ENCODE peak calls at places on chromosomes 3 and 15, in four cellular contexts. Q is stimulated activated CD4-positive, alpha-beta T cell treated with anti-CD3 and anti-CD28 coated beads, Interleukin-4, amount 100 ng/mL, for 1 hour; U is effector CD4-positive, alpha-beta T cell; A is GM13976. B is an unnamed sample.

GRCh38 chr15:39192376-39192775 is 388.5 kb upstream of the THBS1 start:
- DNase-seq in A (no peak), U (no peak), Q (no peak), B (no peak)

GRCh38 chr15:29312387-29312786 is 42.8 kb upstream of the NSMCE3 start:
- DNase-seq in A (no peak), Q (no peak), U (no peak), B (no peak)

GRCh38 chr3:71585891-71586809 is 2.6 kb upstream of the FOXP1 start:
- DNase-seq in Q (no peak), A (peak; percentile 18), U (peak; percentile 18), B (peak; percentile 64)

GRCh38 chr15:43808435-43808950 is 8.1 kb downstream of the HYPK start:
- DNase-seq in U (no peak), A (no peak), Q (no peak), B (no peak)

GRCh38 chr3:169148448-169149348 is 514.8 kb downstream of the MECOM start:
- DNase-seq in A (no peak), Q (no peak), U (no peak), B (no peak)

GRCh38 chr15:73633991-73634495 is 854 bp upstream of the NPTN start:
- DNase-seq in U (no peak), Q (no peak), A (no peak), B (no peak)

GRCh38 chr15:31016446-31016915 is 25.1 kb upstream of the MTMR10 start:
- DNase-seq in U (no peak), Q (no peak), A (no peak), B (no peak)

GRCh38 chr3:50246517-50246954 is 10.5 kb downstream of the GNAI2 start:
- DNase-seq in A (peak; percentile 86), U (peak; percentile 75), Q (peak; percentile 78), B (no peak)

GRCh38 chr3:161222662-161223061 is 1.6 kb downstream of the NMD3 start:
- DNase-seq in U (no peak), Q (no peak), A (no peak), B (no peak)

GRCh38 chr3:176141837-176142236 is 1055.4 kb downstream of the TBL1XR1 start:
- DNase-seq in Q (no peak), U (no peak), A (no peak), B (no peak)

GRCh38 chr3:99839613-99840012 is 22.0 kb downstream of the CMSS1 start:
- DNase-seq in A (no peak), U (no peak), Q (no peak), B (no peak)

GRCh38 chr15:77497108-77497737 is 76.5 kb downstream of the HMG20A start:
- DNase-seq in U (no peak), A (no peak), Q (no peak), B (peak; percentile 98)

GRCh38 chr3:58063424-58063823 is 55.2 kb downstream of the FLNB start:
- DNase-seq in Q (no peak), U (no peak), A (no peak), B (no peak)

GRCh38 chr15:97645758-97646157 is 314.7 kb upstream of the ARRDC4 start:
- DNase-seq in Q (no peak), U (no peak), A (no peak), B (no peak)

GRCh38 chr3:101791778-101792177 is 12.8 kb downstream of the NXPE3 start:
- DNase-seq in U (no peak), A (peak; percentile 26), Q (no peak), B (no peak)

GRCh38 chr3:15769256-15769915 is 28.4 kb downstream of the ANKRD28 start:
- DNase-seq in U (no peak), A (no peak), Q (no peak), B (no peak)

GRCh38 chr3:107662586-107662985 is 139.8 kb downstream of the BBX start:
- DNase-seq in Q (no peak), A (no peak), U (no peak), B (no peak)

GRCh38 chr15:82239685-82240391 is 22.7 kb downstream of the EFL1 start:
- DNase-seq in Q (no peak), U (no peak), A (no peak), B (no peak)

GRCh38 chr15:45157056-45157455 is 27.3 kb downstream of the DUOX1 start:
- DNase-seq in A (no peak), Q (no peak), U (no peak), B (no peak)

GRCh38 chr3:37590328-37591079 is 271.2 kb upstream of the CTDSPL start:
- DNase-seq in U (no peak), Q (no peak), A (no peak), B (no peak)

GRCh38 chr15:90201150-90201943 is at the start of gene SEMA4B:
- DNase-seq in U (peak; percentile 66), Q (peak; percentile 75), A (peak; percentile 95), B (peak; percentile 68)

GRCh38 chr3:64873400-64873799 is 185.6 kb upstream of the ADAMTS9 start:
- DNase-seq in A (no peak), U (no peak), Q (no peak), B (no peak)

GRCh38 chr15:40421246-40422157 is 15.9 kb downstream of the IVD start:
- DNase-seq in A (peak; percentile 93), Q (peak; percentile 86), U (peak; percentile 76), B (peak; percentile 53)

GRCh38 chr3:94862703-94863102 is 799.8 kb downstream of the NSUN3 start:
- DNase-seq in A (peak; percentile 9), Q (no peak), U (no peak), B (peak; percentile 14)

GRCh38 chr3:134279466-134279865 is 28.8 kb upstream of the RYK start:
- DNase-seq in U (no peak), Q (no peak), A (no peak), B (no peak)

GRCh38 chr3:44198265-44198956 is 43.3 kb upstream of the TOPAZ1 start:
- DNase-seq in U (peak; percentile 54), Q (peak; percentile 60), A (peak; percentile 81), B (peak; percentile 63)

GRCh38 chr3:67389176-67389575 is 265.2 kb downstream of the SUCLG2 start:
- DNase-seq in U (no peak), A (peak; percentile 64), Q (no peak), B (no peak)

GRCh38 chr15:41936649-41937567 is 35.4 kb downstream of the EHD4 start:
- DNase-seq in U (peak; percentile 81), A (peak; percentile 61), Q (peak; percentile 76), B (peak; percentile 58)

GRCh38 chr3:157242836-157243235 is 82.9 kb upstream of the CCNL1 start:
- DNase-seq in A (no peak), U (no peak), Q (no peak), B (no peak)

GRCh38 chr3:99366663-99367429 is 271.5 kb upstream of the COL8A1 start:
- DNase-seq in Q (no peak), A (no peak), U (no peak), B (no peak)

GRCh38 chr15:73139416-73140082 is 87.3 kb downstream of the NEO1 start:
- DNase-seq in A (no peak), U (no peak), Q (no peak), B (no peak)

GRCh38 chr15:81160312-81161214 is 26.5 kb downstream of the CFAP161 start:
- DNase-seq in A (no peak), U (no peak), Q (no peak), B (no peak)

GRCh38 chr15:81776961-81777360 is 268.9 kb downstream of the MEX3B start:
- DNase-seq in U (no peak), A (no peak), Q (no peak), B (no peak)

GRCh38 chr15:44158111-44158510 is 37.0 kb downstream of the FRMD5 start:
- DNase-seq in A (no peak), U (no peak), Q (no peak), B (no peak)

B was measured in globus pallidus.